ENCODE peak calls at places on chromosomes 16 and 17, in eight cellular contexts. U, N, X, M, P, H, B and G are unnamed samples.

GRCh38 chr17:17413821-17414220 is 63.0 kb upstream of the MED9 start:
- DNase-seq in B (no peak), M (no peak), H (no peak), X (no peak), U (no peak), P (no peak), N (no peak), G (no peak)

GRCh38 chr17:10824874-10825273 is 13.0 kb downstream of the PIRT start:
- DNase-seq in X (no peak), B (no peak), M (no peak), U (no peak), N (no peak), P (no peak), H (no peak), G (no peak)

GRCh38 chr16:88839026-88839529 is 17.7 kb downstream of the GALNS start:
- DNase-seq in M (no peak), U (no peak), P (no peak), H (no peak), B (no peak), X (no peak), N (no peak), G (no peak)

GRCh38 chr17:69411766-69412165 is 2.7 kb upstream of the MAP2K6 start:
- DNase-seq in M (no peak), P (no peak), N (no peak), X (no peak), U (no peak), B (no peak), H (no peak), G (no peak)

GRCh38 chr16:85310868-85311585 is 198.8 kb upstream of the CIBAR2 start:
- DNase-seq in B (no peak), M (no peak), N (no peak), X (no peak), P (no peak), H (no peak), U (no peak), G (no peak)

GRCh38 chr17:8120520-8121443 is 2.5 kb upstream of the ALOXE3 start:
- DNase-seq in X (peak; percentile 33), B (no peak), H (peak; percentile 77), P (peak; percentile 86), U (peak; percentile 48), M (peak; percentile 40), N (peak; percentile 25), G (peak; percentile 56)

GRCh38 chr17:14813649-14814048 is 451.5 kb downstream of the PMP22 start:
- DNase-seq in N (peak; percentile 10), U (no peak), H (no peak), P (no peak), X (no peak), B (no peak), M (no peak), G (no peak)

GRCh38 chr16:72715267-72715666 is 332.7 kb downstream of the ZFHX3 start:
- DNase-seq in N (no peak), P (no peak), B (no peak), X (no peak), U (no peak), H (peak; percentile 11), M (no peak), G (no peak)

GRCh38 chr17:68296217-68297140 is 5.2 kb downstream of the ARSG start:
- DNase-seq in U (no peak), N (peak; percentile 88), P (no peak), M (no peak), X (no peak), H (no peak), B (no peak), G (no peak)

GRCh38 chr17:40499551-40500189 is 1.8 kb downstream of the TNS4 start:
- DNase-seq in M (peak; percentile 74), U (peak; percentile 24), H (peak; percentile 76), B (peak; percentile 53), X (peak; percentile 12), P (peak; percentile 60), N (no peak), G (no peak)

GRCh38 chr17:41428591-41429326 is 4.4 kb upstream of the KRT37 start:
- DNase-seq in U (no peak), X (no peak), B (no peak), P (peak; percentile 31), N (no peak), H (no peak), M (no peak), G (no peak)

GRCh38 chr17:45907720-45908395 is 13.5 kb downstream of the MAPT start:
- DNase-seq in U (no peak), X (no peak), M (no peak), N (no peak), B (no peak), P (no peak), H (no peak), G (no peak)

GRCh38 chr16:89534147-89534788 is 26.1 kb downstream of the SPG7 start:
- DNase-seq in N (peak; percentile 56), B (no peak), H (no peak), P (no peak), M (no peak), X (peak; percentile 29), U (peak; percentile 12), G (no peak)

GRCh38 chr16:86343111-86343642 is 167.2 kb upstream of the FOXF1 start:
- DNase-seq in P (no peak), X (no peak), N (no peak), H (peak; percentile 90), U (no peak), B (no peak), M (no peak), G (no peak)

GRCh38 chr17:75694536-75694935 is 26.7 kb upstream of the ITGB4 start:
- DNase-seq in X (no peak), P (no peak), U (no peak), N (no peak), B (no peak), H (no peak), M (no peak), G (no peak)

GRCh38 chr16:10078541-10078949 is 103.7 kb downstream of the GRIN2A start:
- DNase-seq in H (no peak), X (no peak), N (no peak), M (no peak), P (no peak), U (no peak), B (no peak), G (no peak)

GRCh38 chr17:27497696-27498095 is 41.4 kb downstream of the KSR1 start:
- DNase-seq in B (no peak), P (peak; percentile 51), M (no peak), N (no peak), X (no peak), H (no peak), U (no peak), G (no peak)

GRCh38 chr17:50864747-50865059 is 1.5 kb downstream of the TOB1 start:
- DNase-seq in U (no peak), M (no peak), P (no peak), H (no peak), X (no peak), N (no peak), B (no peak), G (no peak)

GRCh38 chr17:59652119-59652518 is 32.4 kb downstream of the CLTC start:
- DNase-seq in U (no peak), B (no peak), P (no peak), X (no peak), H (no peak), M (no peak), N (no peak), G (no peak)

GRCh38 chr17:1354022-1354421 is 46.0 kb downstream of the YWHAE start:
- DNase-seq in N (no peak), U (no peak), P (no peak), B (no peak), M (no peak), X (no peak), H (no peak), G (no peak)

GRCh38 chr17:38455288-38455915 is 27.1 kb downstream of the ARHGAP23 start:
- DNase-seq in B (no peak), U (no peak), N (no peak), P (no peak), M (no peak), H (no peak), X (no peak), G (no peak)

GRCh38 chr17:69427486-69428197 is 13.1 kb downstream of the MAP2K6 start:
- DNase-seq in B (no peak), P (peak; percentile 41), N (no peak), M (no peak), X (no peak), H (no peak), U (no peak), G (no peak)

GRCh38 chr17:29807520-29808361 is 122.3 kb downstream of the SSH2 start:
- DNase-seq in P (peak; percentile 66), U (peak; percentile 71), N (peak; percentile 73), X (peak; percentile 58), M (peak; percentile 25), H (peak; percentile 64), B (peak; percentile 13), G (no peak)

GRCh38 chr16:8622315-8622656 is 788 bp downstream of the METTL22 start:
- DNase-seq in M (no peak), X (no peak), N (no peak), U (no peak), P (no peak), B (no peak), H (no peak), G (no peak)

GRCh38 chr16:9302102-9302501 is 210.7 kb downstream of the HAPSTR1 start:
- DNase-seq in M (no peak), P (peak; percentile 27), N (no peak), H (no peak), X (no peak), B (no peak), U (no peak), G (no peak)

GRCh38 chr16:58306327-58306726 is 11.5 kb upstream of the PRSS54 start:
- DNase-seq in U (no peak), B (no peak), P (peak; percentile 33), N (peak; percentile 18), M (no peak), X (no peak), H (no peak), G (no peak)

GRCh38 chr17:58153046-58153445 is 4.9 kb downstream of the OR4D1 start:
- DNase-seq in U (no peak), X (no peak), H (no peak), N (peak; percentile 75), M (no peak), P (no peak), B (no peak), G (no peak)

GRCh38 chr16:50671644-50672260 is 9.4 kb downstream of the SNX20 start:
- DNase-seq in H (peak; percentile 43), X (no peak), N (no peak), B (peak; percentile 53), M (no peak), P (peak; percentile 43), U (no peak), G (no peak)

GRCh38 chr17:35749560-35750412 is 3.3 kb downstream of the GAS2L2 start:
- DNase-seq in M (no peak), X (no peak), P (no peak), H (peak; percentile 65), N (no peak), U (no peak), B (no peak), G (no peak)

GRCh38 chr16:230949-231348 is 1.7 kb upstream of the LUC7L start:
- DNase-seq in H (no peak), X (no peak), N (no peak), B (no peak), U (no peak), P (no peak), M (no peak), G (no peak)

GRCh38 chr16:31043352-31043751 is 10.0 kb downstream of the STX4 start:
- DNase-seq in X (no peak), U (no peak), N (no peak), H (no peak), M (no peak), P (no peak), B (no peak), G (no peak)

GRCh38 chr17:44095647-44096496 is 25.3 kb downstream of the G6PC3 start:
- DNase-seq in P (peak; percentile 28), B (peak; percentile 88), U (peak; percentile 68), N (no peak), H (peak; percentile 77), X (peak; percentile 61), M (peak; percentile 52), G (no peak)

GRCh38 chr17:79922798-79923197 is 83.6 kb upstream of the CBX4 start:
- DNase-seq in X (no peak), N (no peak), P (no peak), B (no peak), H (no peak), M (no peak), U (no peak), G (no peak)

GRCh38 chr16:51994597-51994996 is 552.3 kb downstream of the TOX3 start:
- DNase-seq in H (no peak), X (no peak), P (peak; percentile 99), N (no peak), U (no peak), B (no peak), M (peak; percentile 68), G (no peak)